ENCODE peak calls at places on chromosome X, in seven cellular contexts. One of them, this sample, is unnamed.

GRCh38 chrX:115898382-115899001 is 272.1 kb upstream of the AGTR2 start:
- DNase-seq in aorta: peak; percentile 79
- DNase-seq in suprapubic skin: no peak
- DNase-seq in spleen: peak; percentile 83
- DNase-seq in small intestine: peak; percentile 70
- DNase-seq in testis: no peak
- DNase-seq in IMR-90: peak; percentile 29
- DNase-seq in this sample: no peak

GRCh38 chrX:17669458-17669857 is 67.8 kb upstream of the SCML1 start:
- DNase-seq in aorta: no peak
- DNase-seq in suprapubic skin: no peak
- DNase-seq in spleen: no peak
- DNase-seq in small intestine: no peak
- DNase-seq in testis: no peak
- DNase-seq in IMR-90: no peak
- DNase-seq in this sample: no peak

GRCh38 chrX:125436855-125437254 is 117.2 kb downstream of the TEX13C start:
- DNase-seq in aorta: no peak
- DNase-seq in suprapubic skin: no peak
- DNase-seq in spleen: no peak
- DNase-seq in small intestine: no peak
- DNase-seq in testis: no peak
- DNase-seq in IMR-90: no peak
- DNase-seq in this sample: no peak

GRCh38 chrX:24391843-24392242 is 31.4 kb downstream of the SUPT20HL1 start:
- DNase-seq in aorta: no peak
- DNase-seq in suprapubic skin: no peak
- DNase-seq in spleen: no peak
- DNase-seq in small intestine: no peak
- DNase-seq in testis: no peak
- DNase-seq in IMR-90: no peak
- DNase-seq in this sample: no peak

GRCh38 chrX:11533211-11533651 is 132.5 kb downstream of the ARHGAP6 start:
- DNase-seq in aorta: no peak
- DNase-seq in suprapubic skin: no peak
- DNase-seq in spleen: no peak
- DNase-seq in small intestine: peak; percentile 66
- DNase-seq in testis: no peak
- DNase-seq in IMR-90: peak; percentile 89
- DNase-seq in this sample: peak; percentile 33

GRCh38 chrX:18899796-18900380 is 84.0 kb downstream of the PHKA2 start:
- DNase-seq in aorta: no peak
- DNase-seq in suprapubic skin: no peak
- DNase-seq in spleen: peak; percentile 68
- DNase-seq in small intestine: no peak
- DNase-seq in testis: no peak
- DNase-seq in IMR-90: no peak
- DNase-seq in this sample: no peak

GRCh38 chrX:72609313-72609712 is 36.7 kb upstream of the HDAC8 start:
- DNase-seq in aorta: no peak
- DNase-seq in suprapubic skin: no peak
- DNase-seq in spleen: no peak
- DNase-seq in small intestine: peak; percentile 23
- DNase-seq in testis: no peak
- DNase-seq in IMR-90: peak; percentile 6
- DNase-seq in this sample: no peak

GRCh38 chrX:132958086-132958703 is at the start of gene HS6ST2:
- DNase-seq in aorta: no peak
- DNase-seq in suprapubic skin: no peak
- DNase-seq in spleen: no peak
- DNase-seq in small intestine: no peak
- DNase-seq in testis: no peak
- DNase-seq in IMR-90: no peak
- DNase-seq in this sample: no peak

GRCh38 chrX:11787564-11787963 is 29.5 kb downstream of the MSL3 start:
- DNase-seq in aorta: peak; percentile 73
- DNase-seq in suprapubic skin: peak; percentile 77
- DNase-seq in spleen: peak; percentile 83
- DNase-seq in small intestine: peak; percentile 66
- DNase-seq in testis: peak; percentile 70
- DNase-seq in IMR-90: peak; percentile 33
- DNase-seq in this sample: no peak

GRCh38 chrX:12970691-12971202 is 4.2 kb upstream of the TMSB4X start:
- DNase-seq in aorta: no peak
- DNase-seq in suprapubic skin: no peak
- DNase-seq in spleen: peak; percentile 64
- DNase-seq in small intestine: peak; percentile 52
- DNase-seq in testis: peak; percentile 33
- DNase-seq in IMR-90: peak; percentile 75
- DNase-seq in this sample: no peak

GRCh38 chrX:155086961-155087735 is 15.8 kb downstream of the BRCC3 start:
- DNase-seq in aorta: no peak
- DNase-seq in suprapubic skin: no peak
- DNase-seq in spleen: peak; percentile 69
- DNase-seq in small intestine: no peak
- DNase-seq in testis: no peak
- DNase-seq in IMR-90: no peak
- DNase-seq in this sample: no peak

DNA sequence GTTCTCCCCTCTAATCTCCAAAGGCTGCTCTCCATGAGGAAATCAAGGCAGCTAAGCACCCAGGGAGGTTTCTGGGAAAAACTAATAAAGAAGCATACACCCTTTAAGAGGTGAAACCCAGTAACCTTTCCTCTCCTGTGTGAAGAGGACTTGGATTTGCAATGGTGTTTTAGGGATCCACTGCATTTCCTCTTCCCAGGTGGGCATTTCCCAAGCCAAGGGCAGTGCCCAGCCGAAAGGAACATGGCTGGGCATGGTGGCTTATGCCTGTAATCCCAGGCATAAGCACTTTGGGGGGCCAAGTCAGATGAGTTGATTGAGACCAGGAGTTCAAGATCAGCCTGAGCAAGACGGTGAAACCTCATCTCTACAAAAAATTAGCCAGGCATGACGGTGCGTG is 5.4 kb upstream of the ZNF185 start:
- DNase-seq in aorta: no peak
- DNase-seq in suprapubic skin: no peak
- DNase-seq in spleen: no peak
- DNase-seq in small intestine: no peak
- DNase-seq in testis: no peak
- DNase-seq in IMR-90: no peak
- DNase-seq in this sample: no peak
- H3K9me3 ChIP-seq in aorta: no peaks in the 10 kb centered on the region
- H3K9me3 ChIP-seq in suprapubic skin: no peaks in the 10 kb centered on the region
- H3K9me3 ChIP-seq in spleen: no peaks in the 10 kb centered on the region
- H3K9me3 ChIP-seq in small intestine: no peaks in the 10 kb centered on the region
- H3K9me3 ChIP-seq in testis: no peaks in the 10 kb centered on the region
- H3K9me3 ChIP-seq in IMR-90: peaks cover 1% of the 10 kb centered on the region
- H3K9me3 ChIP-seq in this sample: no peaks in the 10 kb centered on the region

GRCh38 chrX:9995855-9996339 is 28.7 kb downstream of the CLDN34 start:
- DNase-seq in aorta: peak; percentile 88
- DNase-seq in suprapubic skin: peak; percentile 87
- DNase-seq in spleen: peak; percentile 93
- DNase-seq in small intestine: peak; percentile 66
- DNase-seq in testis: peak; percentile 89
- DNase-seq in IMR-90: peak; percentile 79
- DNase-seq in this sample: peak; percentile 65
- H3K36me3 ChIP-seq in aorta: no peaks in the 10 kb centered on the region
- H3K36me3 ChIP-seq in suprapubic skin: no peaks in the 10 kb centered on the region
- H3K36me3 ChIP-seq in spleen: no peaks in the 10 kb centered on the region
- H3K36me3 ChIP-seq in small intestine: no peaks in the 10 kb centered on the region
- H3K36me3 ChIP-seq in testis: no peaks in the 10 kb centered on the region
- H3K36me3 ChIP-seq in IMR-90: no peaks in the 10 kb centered on the region
- H3K36me3 ChIP-seq in this sample: no peaks in the 10 kb centered on the region

DNA sequence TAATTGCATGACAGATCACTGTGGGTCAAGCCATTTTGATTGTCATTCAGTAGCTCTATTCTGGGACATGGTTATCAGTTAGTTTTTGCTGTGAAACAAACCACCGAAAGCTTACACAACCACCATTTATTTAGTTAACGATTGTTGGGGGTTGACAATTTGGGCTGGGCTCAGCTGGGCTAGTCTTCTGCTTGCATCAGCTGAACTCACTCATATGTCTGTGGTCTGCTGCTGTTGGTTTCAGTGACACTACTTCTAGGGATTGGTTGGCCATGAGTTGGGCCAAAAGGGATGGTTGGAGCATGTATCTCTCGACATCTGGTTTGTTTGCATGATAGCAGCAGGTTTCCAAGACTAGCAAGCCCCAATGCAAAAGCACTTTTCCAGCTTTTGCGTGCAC is 5.3 kb upstream of the SMIM10 start:
- DNase-seq in aorta: no peak
- DNase-seq in suprapubic skin: no peak
- DNase-seq in spleen: no peak
- DNase-seq in small intestine: no peak
- DNase-seq in testis: no peak
- DNase-seq in IMR-90: no peak
- DNase-seq in this sample: no peak
- H3K27me3 ChIP-seq in aorta: no peaks in the 10 kb centered on the region
- H3K27me3 ChIP-seq in suprapubic skin: no peaks in the 10 kb centered on the region
- H3K27me3 ChIP-seq in spleen: peaks cover under 1% of the 10 kb centered on the region
- H3K27me3 ChIP-seq in small intestine: no peaks in the 10 kb centered on the region
- H3K27me3 ChIP-seq in testis: no peaks in the 10 kb centered on the region
- H3K27me3 ChIP-seq in IMR-90: no peaks in the 10 kb centered on the region
- H3K27me3 ChIP-seq in this sample: no peaks in the 10 kb centered on the region

DNA sequence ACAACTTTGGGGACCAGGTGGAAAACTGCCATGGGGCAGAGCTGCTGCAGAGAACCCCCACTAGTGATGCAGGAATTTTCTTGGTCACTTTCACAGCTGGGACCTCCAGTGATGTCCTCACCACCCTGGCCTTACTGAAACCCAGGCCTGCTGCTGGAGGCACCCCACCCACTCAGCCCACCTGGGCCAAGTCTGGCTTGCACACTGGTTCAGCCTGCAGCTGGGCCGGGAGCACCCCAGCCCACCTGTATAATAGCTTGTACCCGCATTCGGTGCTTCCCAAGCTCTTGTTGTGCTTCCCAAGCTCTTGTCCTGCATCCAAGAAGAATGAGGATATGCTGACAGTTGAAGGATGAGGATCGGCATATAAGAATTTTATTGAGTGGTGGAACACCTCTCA is 86.4 kb upstream of the ZMAT1 start:
- DNase-seq in aorta: no peak
- DNase-seq in suprapubic skin: no peak
- DNase-seq in spleen: peak; percentile 53
- DNase-seq in small intestine: no peak
- DNase-seq in testis: no peak
- DNase-seq in IMR-90: no peak
- DNase-seq in this sample: no peak
- H3K9me3 ChIP-seq in aorta: peaks cover 2% of the 10 kb centered on the region
- H3K9me3 ChIP-seq in suprapubic skin: no peaks in the 10 kb centered on the region
- H3K9me3 ChIP-seq in spleen: peaks cover 17% of the 10 kb centered on the region
- H3K9me3 ChIP-seq in small intestine: no peaks in the 10 kb centered on the region
- H3K9me3 ChIP-seq in testis: no peaks in the 10 kb centered on the region
- H3K9me3 ChIP-seq in IMR-90: peaks cover 2% of the 10 kb centered on the region
- H3K9me3 ChIP-seq in this sample: no peaks in the 10 kb centered on the region

This sample was measured in SJSA1.